ENCODE peak calls at places on chromosomes 16 and 17, in seven cellular contexts. F, Y, W, A, U, S and O are unnamed samples.

GRCh38 chr17:48816774-48817590 is at the start of gene TTLL6:
- DNase-seq in W (peak; percentile 69), S (no peak), Y (no peak), F (no peak), U (peak; percentile 87), A (peak; percentile 86), O (peak; percentile 70)

GRCh38 chr17:68835061-68835460 is 120.1 kb downstream of the ABCA8 start:
- DNase-seq in U (no peak), F (no peak), A (no peak), W (no peak), S (peak; percentile 18), Y (no peak), O (no peak)

GRCh38 chr17:82230627-82231311 is 1.9 kb downstream of the SLC16A3 start:
- DNase-seq in F (no peak), A (peak; percentile 76), W (peak; percentile 86), S (peak; percentile 66), U (peak; percentile 62), Y (no peak), O (peak; percentile 60)

GRCh38 chr16:77514500-77515225 is 79.8 kb upstream of the ADAMTS18 start:
- DNase-seq in A (no peak), F (no peak), W (no peak), Y (no peak), U (no peak), S (no peak), O (no peak)

GRCh38 chr17:6084226-6085161 is 14.3 kb downstream of the WSCD1 start:
- DNase-seq in A (no peak), U (no peak), W (no peak), Y (no peak), S (no peak), F (no peak), O (no peak)

GRCh38 chr17:50173335-50173941 is 7.6 kb downstream of the SGCA start:
- DNase-seq in W (peak; percentile 86), A (no peak), F (peak; percentile 73), U (no peak), Y (no peak), S (no peak), O (peak; percentile 91)

GRCh38 chr16:1261131-1261917 is 5.5 kb downstream of the TPSD1 start:
- DNase-seq in Y (no peak), A (no peak), U (no peak), W (no peak), S (no peak), F (no peak), O (no peak)

GRCh38 chr17:41446806-41447205 is 6.0 kb upstream of the KRT38 start:
- DNase-seq in Y (peak; percentile 44), S (no peak), U (no peak), W (peak; percentile 26), F (no peak), A (no peak), O (peak; percentile 88)

GRCh38 chr17:55273579-55274370 is 9.0 kb downstream of the HLF start:
- DNase-seq in U (no peak), S (no peak), F (no peak), Y (no peak), W (peak; percentile 44), A (no peak), O (no peak)

GRCh38 chr16:31869511-31870201 is 4.0 kb upstream of the ZNF267 start:
- DNase-seq in A (peak; percentile 93), W (peak; percentile 71), U (peak; percentile 91), S (no peak), F (peak; percentile 35), Y (peak; percentile 23), O (peak; percentile 76)

GRCh38 chr16:11005611-11005975 is 61.2 kb downstream of the CLEC16A start:
- DNase-seq in W (peak; percentile 64), A (no peak), Y (no peak), S (no peak), F (no peak), U (no peak), O (peak; percentile 37)

GRCh38 chr17:40551091-40551873 is 14.0 kb downstream of the CCR7 start:
- DNase-seq in A (no peak), Y (peak; percentile 99), U (no peak), S (peak; percentile 99), F (no peak), W (peak; percentile 91), O (peak; percentile 98)

GRCh38 chr17:50181155-50181554 is 15.3 kb downstream of the SGCA start:
- DNase-seq in U (no peak), F (no peak), S (no peak), Y (no peak), A (no peak), W (no peak), O (no peak)

GRCh38 chr16:13621639-13622038 is 298.3 kb upstream of the ERCC4 start:
- DNase-seq in Y (no peak), W (no peak), U (no peak), A (no peak), F (no peak), S (no peak), O (no peak)

GRCh38 chr17:48595107-48595999 is 1.8 kb upstream of the HOXB5 start:
- DNase-seq in Y (no peak), A (no peak), U (no peak), S (no peak), W (no peak), F (no peak), O (no peak)

GRCh38 chr17:63442549-63443035 is 3.5 kb downstream of the CYB561 start:
- DNase-seq in U (no peak), Y (no peak), F (no peak), S (no peak), W (no peak), A (no peak), O (no peak)

GRCh38 chr17:3692346-3692745 is 3.6 kb downstream of the P2RX5 start:
- DNase-seq in S (no peak), A (no peak), Y (no peak), F (no peak), U (no peak), W (no peak), O (no peak)

GRCh38 chr16:17238285-17239028 is 232.3 kb downstream of the XYLT1 start:
- DNase-seq in Y (no peak), U (peak; percentile 16), A (no peak), S (peak; percentile 3), W (no peak), F (no peak), O (no peak)

GRCh38 chr16:27195941-27196595 is 7.3 kb upstream of the KDM8 start:
- DNase-seq in W (no peak), A (no peak), U (peak; percentile 77), Y (no peak), F (no peak), S (no peak), O (no peak)

GRCh38 chr16:67162439-67163163 is 1.9 kb upstream of the HSF4 start:
- DNase-seq in F (no peak), U (no peak), A (no peak), Y (no peak), S (no peak), W (no peak), O (no peak)

GRCh38 chr16:47538472-47538871 is 77.3 kb downstream of the PHKB start:
- DNase-seq in F (no peak), A (peak; percentile 9), W (no peak), U (no peak), S (no peak), Y (no peak), O (no peak)

GRCh38 chr16:29806641-29807425 is 504 bp downstream of the MAZ start:
- DNase-seq in W (no peak), S (no peak), Y (no peak), F (no peak), A (peak; percentile 66), U (peak; percentile 64), O (no peak)

GRCh38 chr17:14301761-14302401 is 1.0 kb downstream of the HS3ST3B1 start:
- DNase-seq in S (no peak), Y (no peak), W (no peak), U (peak; percentile 68), F (no peak), A (peak; percentile 65), O (no peak)

GRCh38 chr17:64196626-64197025 is 66.4 kb downstream of the TEX2 start:
- DNase-seq in S (peak; percentile 24), U (no peak), Y (peak; percentile 66), A (no peak), F (no peak), W (peak; percentile 71), O (peak; percentile 90)

GRCh38 chr17:44546711-44547606 is 10.3 kb upstream of the FZD2 start:
- DNase-seq in S (no peak), Y (no peak), A (no peak), U (no peak), F (no peak), W (peak; percentile 60), O (peak; percentile 50)

GRCh38 chr16:19179890-19180490 is 11.9 kb downstream of the SYT17 start:
- DNase-seq in F (no peak), S (no peak), A (peak; percentile 88), Y (no peak), U (peak; percentile 23), W (peak; percentile 69), O (no peak)

GRCh38 chr17:1710807-1711553 is 803 bp upstream of the TLCD2 start:
- DNase-seq in W (no peak), Y (no peak), F (no peak), U (peak; percentile 26), A (no peak), S (no peak), O (no peak)

GRCh38 chr17:21034350-21035235 is 8.2 kb downstream of the USP22 start:
- DNase-seq in A (peak; percentile 68), Y (no peak), W (no peak), S (no peak), F (no peak), U (peak; percentile 70), O (no peak)

GRCh38 chr16:630815-631405 is at the start of gene WFIKKN1:
- DNase-seq in S (no peak), Y (no peak), A (no peak), F (no peak), U (no peak), W (no peak), O (no peak)

GRCh38 chr17:27888945-27889344 is 4.2 kb downstream of the LYRM9 start:
- DNase-seq in A (no peak), Y (no peak), W (peak; percentile 10), S (no peak), F (no peak), U (no peak), O (no peak)

GRCh38 chr16:29192329-29193247 is 207.7 kb downstream of the LAT start:
- DNase-seq in F (no peak), U (no peak), W (no peak), A (peak; percentile 6), Y (no peak), S (no peak), O (no peak)